ENCODE peak calls at places on chromosome 11, in seven cellular contexts. X is anterior cingulate cortex, P is NAMALWA, Y is M059J, O is NCI-H187, K is PC-3, D is substantia nigra. R is an unnamed sample.

GRCh38 chr11:130881475-130882137 is 34.7 kb downstream of the SNX19 start:
- DNase-seq in O (no peak), P (no peak), D (no peak), K (no peak), X (no peak), Y (no peak), R (no peak)

GRCh38 chr11:44326615-44327475 is 16.9 kb upstream of the ALX4 start:
- DNase-seq in O (no peak), X (no peak), K (no peak), P (no peak), Y (no peak), D (no peak), R (no peak)

GRCh38 chr11:79081441-79082124 is 359.2 kb downstream of the TENM4 start:
- DNase-seq in X (peak; percentile 66), P (no peak), O (no peak), Y (no peak), K (no peak), D (peak; percentile 42), R (no peak)

GRCh38 chr11:32341676-32342613 is 93.4 kb downstream of the WT1 start:
- DNase-seq in X (no peak), P (no peak), K (no peak), Y (peak; percentile 22), O (no peak), D (no peak), R (no peak)

GRCh38 chr11:78810489-78811090 is 235.9 kb upstream of the NARS2 start:
- DNase-seq in D (no peak), K (no peak), P (no peak), Y (no peak), O (no peak), X (no peak), R (no peak)

GRCh38 chr11:61777234-61778090 is 14.9 kb downstream of the TMEM258 start:
- DNase-seq in D (no peak), P (no peak), X (no peak), O (no peak), K (no peak), Y (no peak), R (no peak)

GRCh38 chr11:34143048-34143447 is 37.6 kb downstream of the NAT10 start:
- DNase-seq in K (no peak), X (no peak), P (no peak), O (no peak), D (no peak), Y (no peak), R (no peak)

GRCh38 chr11:18264677-18265542 is 1.2 kb upstream of the SAA1 start:
- DNase-seq in D (no peak), O (no peak), X (no peak), Y (no peak), K (no peak), P (no peak), R (no peak)

GRCh38 chr11:65589444-65590239 is 6.0 kb downstream of the KCNK7 start:
- DNase-seq in P (peak; percentile 83), X (no peak), O (no peak), D (no peak), Y (no peak), K (no peak), R (no peak)

GRCh38 chr11:81000334-81001100 is 1559.7 kb upstream of the TENM4 start:
- DNase-seq in D (no peak), P (no peak), O (no peak), X (no peak), K (no peak), Y (no peak), R (no peak)

GRCh38 chr11:122115520-122116343 is at the start of gene BLID:
- DNase-seq in O (no peak), D (peak; percentile 27), K (peak; percentile 66), P (peak; percentile 27), Y (no peak), X (peak; percentile 45), R (no peak)

R was measured in AG04449.